ENCODE peak calls at places on chromosomes 7 and 10, in four cellular contexts. N, M, P and J are unnamed samples.

GRCh38 chr10:20372748-20373147 is 524.4 kb downstream of the NEBL start:
- DNase-seq in N (no peak), M (no peak), P (no peak), J (no peak)

GRCh38 chr10:72316748-72317435 is 37.8 kb downstream of the DNAJB12 start:
- DNase-seq in N (peak; percentile 54), M (no peak), P (peak; percentile 73), J (peak; percentile 71)

GRCh38 chr7:75993689-75994387 is 557 bp downstream of the TMEM120A start:
- DNase-seq in N (peak; percentile 56), M (peak; percentile 85), P (peak; percentile 90), J (peak; percentile 78)

GRCh38 chr7:44881066-44881600 is 4.2 kb downstream of the PURB start:
- DNase-seq in N (no peak), M (no peak), P (no peak), J (no peak)

GRCh38 chr7:33043875-33044718 is 18.5 kb downstream of the NT5C3A start:
- DNase-seq in N (peak; percentile 82), M (no peak), P (peak; percentile 93), J (no peak)

GRCh38 chr7:17774248-17774647 is 166.0 kb downstream of the SNX13 start:
- DNase-seq in N (peak; percentile 18), M (no peak), P (no peak), J (no peak)

GRCh38 chr10:64458341-64458740 is 937.1 kb downstream of the REEP3 start:
- DNase-seq in N (no peak), M (no peak), P (no peak), J (no peak)

GRCh38 chr10:99316374-99316773 is 12.8 kb upstream of the CNNM1 start:
- DNase-seq in N (no peak), M (no peak), P (no peak), J (no peak)

GRCh38 chr7:79298145-79298760 is 155.2 kb downstream of the MAGI2 start:
- DNase-seq in N (peak; percentile 68), M (no peak), P (peak; percentile 25), J (peak; percentile 29)

GRCh38 chr7:143003393-143004051 is 23.4 kb downstream of the OR9A2 start:
- DNase-seq in N (peak; percentile 53), M (no peak), P (peak; percentile 1), J (peak; percentile 77)

GRCh38 chr7:11130012-11130411 is 156.3 kb downstream of the PHF14 start:
- DNase-seq in N (no peak), M (no peak), P (no peak), J (no peak)

GRCh38 chr10:70331486-70332268 is 47.9 kb upstream of the NPFFR1 start:
- DNase-seq in N (peak; percentile 84), M (no peak), P (peak; percentile 84), J (peak; percentile 84)

GRCh38 chr10:58851606-58852005 is 324.8 kb upstream of the PHYHIPL start:
- DNase-seq in N (no peak), M (no peak), P (no peak), J (no peak)

GRCh38 chr7:102279537-102280400 is 6.9 kb upstream of the SH2B2 start:
- DNase-seq in N (peak; percentile 57), M (peak; percentile 84), P (peak; percentile 65), J (peak; percentile 87)

GRCh38 chr10:100730739-100731602 is 14.4 kb upstream of the PAX2 start:
- DNase-seq in N (peak; percentile 71), M (peak; percentile 57), P (peak; percentile 5), J (no peak)

GRCh38 chr7:37832194-37832593 is 16.2 kb upstream of the NME8 start:
- DNase-seq in N (peak; percentile 72), M (no peak), P (no peak), J (no peak)

GRCh38 chr7:129494041-129494440 is 8.3 kb upstream of the SMKR1 start:
- DNase-seq in N (no peak), M (no peak), P (no peak), J (no peak)

GRCh38 chr10:547591-548081 is 141.8 kb downstream of the DIP2C start:
- DNase-seq in N (no peak), M (no peak), P (no peak), J (no peak)

GRCh38 chr10:42755028-42755451 is 27.6 kb upstream of the BMS1 start:
- DNase-seq in N (no peak), M (peak; percentile 65), P (no peak), J (no peak)

GRCh38 chr10:96740579-96741281 is 20.4 kb upstream of the PIK3AP1 start:
- DNase-seq in N (no peak), M (no peak), P (no peak), J (no peak)

GRCh38 chr7:81618400-81619014 is 151.3 kb downstream of the HGF start:
- DNase-seq in N (peak; percentile 71), M (no peak), P (peak; percentile 11), J (no peak)

GRCh38 chr7:106623315-106623660 is 37.7 kb downstream of the CCDC71L start:
- DNase-seq in N (no peak), M (no peak), P (no peak), J (no peak)

GRCh38 chr10:29392376-29393021 is 103.6 kb downstream of the LYZL1 start:
- DNase-seq in N (peak; percentile 54), M (peak; percentile 69), P (peak; percentile 54), J (peak; percentile 52)

GRCh38 chr7:112648781-112649180 is 141.4 kb downstream of the TMEM168 start:
- DNase-seq in N (no peak), M (no peak), P (no peak), J (no peak)

GRCh38 chr10:80894339-80894791 is 356.7 kb downstream of the SH2D4B start:
- DNase-seq in N (no peak), M (no peak), P (no peak), J (no peak)

GRCh38 chr10:90845726-90846125 is 12.1 kb downstream of the HTR7 start:
- DNase-seq in N (no peak), M (no peak), P (no peak), J (no peak)

GRCh38 chr7:27110977-27111752 is 8.7 kb upstream of the HOXA2 start:
- DNase-seq in N (peak; percentile 73), M (no peak), P (no peak), J (no peak)

GRCh38 chr7:122884186-122884585 is 2.1 kb downstream of the CADPS2 start:
- DNase-seq in N (no peak), M (no peak), P (no peak), J (no peak)

GRCh38 chr10:104345941-104346340 is 7.7 kb upstream of the ITPRIP start:
- DNase-seq in N (no peak), M (no peak), P (no peak), J (no peak)

GRCh38 chr7:34066968-34067367 is 161.6 kb downstream of the BMPER start:
- DNase-seq in N (no peak), M (no peak), P (no peak), J (no peak)

GRCh38 chr10:3104251-3104918 is 37.0 kb downstream of the PFKP start:
- DNase-seq in N (no peak), M (no peak), P (no peak), J (no peak)

GRCh38 chr10:30160431-30160982 is 101.1 kb upstream of the JCAD start:
- DNase-seq in N (no peak), M (no peak), P (no peak), J (peak; percentile 32)

GRCh38 chr7:151756076-151756731 is 120.7 kb downstream of the PRKAG2 start:
- DNase-seq in N (no peak), M (no peak), P (no peak), J (peak; percentile 39)

GRCh38 chr10:6030940-6031339 is 31.2 kb downstream of the IL2RA start:
- DNase-seq in N (no peak), M (no peak), P (no peak), J (no peak)

GRCh38 chr10:11612004-11613001 is 853 bp upstream of the USP6NL start:
- DNase-seq in N (no peak), M (no peak), P (no peak), J (peak; percentile 86)

DNA sequence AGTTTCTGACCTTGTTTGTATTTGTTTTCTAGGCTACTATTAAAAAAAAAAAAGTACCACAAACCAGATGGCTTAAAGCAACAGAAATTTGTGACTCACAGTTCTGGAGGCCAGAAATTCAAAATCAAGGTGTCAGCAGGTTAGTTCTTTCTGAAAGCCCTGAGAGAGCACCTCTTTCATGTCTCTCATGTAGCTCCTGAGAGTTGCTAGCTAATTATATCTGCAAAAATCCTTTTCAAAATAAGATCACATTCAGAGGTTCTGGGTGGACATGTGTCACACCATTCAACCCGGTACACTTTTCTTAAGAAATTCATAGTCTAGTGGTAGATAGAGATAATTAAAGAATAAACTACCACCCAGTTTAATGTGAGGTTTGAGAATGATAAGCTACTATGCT is 888.6 kb downstream of the GRID1 start:
- DNase-seq in N (no peak), M (no peak), P (no peak), J (no peak)
- TF ChIP-seq KDM1A in N (no peak), M (no peak), P (no peak), J (no peak)

GRCh38 chr7:7720193-7720592 is 1.8 kb upstream of the RPA3 start:
- DNase-seq in N (no peak), M (no peak), P (no peak), J (no peak)
- TF ChIP-seq KDM1A in N (no peak), M (no peak), P (no peak), J (no peak)

GRCh38 chr7:141071855-141072547 is 1.9 kb upstream of the TMEM178B start:
- DNase-seq in N (no peak), M (peak; percentile 74), P (no peak), J (no peak)

GRCh38 chr7:141073641-141074161 is at the start of gene TMEM178B:
- DNase-seq in N (no peak), M (peak; percentile 83), P (no peak), J (no peak)

GRCh38 chr7:141074162-141074989 is 512 bp downstream of the TMEM178B start:
- DNase-seq in N (peak; percentile 31), M (peak; percentile 82), P (no peak), J (no peak)

GRCh38 chr7:141072548-141073172 is 1.2 kb upstream of the TMEM178B start:
- DNase-seq in N (peak; percentile 61), M (peak; percentile 71), P (no peak), J (no peak)

DNA sequence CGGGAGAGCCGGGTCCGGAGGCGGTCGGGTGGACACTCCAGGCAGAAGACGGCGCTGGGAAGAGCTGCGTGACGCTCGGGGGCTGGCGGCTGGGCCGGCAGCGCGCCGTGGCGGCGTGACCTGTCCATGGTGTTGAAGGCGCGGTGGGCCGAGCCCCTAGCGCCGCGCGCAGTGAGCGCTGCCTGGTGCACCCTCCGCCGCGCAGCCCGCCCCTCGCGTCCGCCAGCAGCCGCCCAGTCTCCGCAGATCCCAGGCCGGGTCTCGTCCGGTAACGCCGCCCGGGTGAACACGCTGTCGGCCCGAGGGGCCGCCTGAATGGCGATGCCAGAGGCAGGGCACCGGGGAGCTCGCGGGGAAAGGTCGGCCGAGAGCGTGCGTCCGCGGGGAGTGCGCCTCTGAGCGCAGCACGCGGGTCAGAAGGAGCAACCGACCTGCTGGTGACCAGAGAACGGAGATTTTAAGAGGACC is 657 bp upstream of the TMEM178B start:
- DNase-seq in N (peak; percentile 51), M (no peak), P (peak; percentile 3), J (no peak)
- TF ChIP-seq KDM1A in N (no peak), M (no peak), P (no peak), J (no peak)

DNA sequence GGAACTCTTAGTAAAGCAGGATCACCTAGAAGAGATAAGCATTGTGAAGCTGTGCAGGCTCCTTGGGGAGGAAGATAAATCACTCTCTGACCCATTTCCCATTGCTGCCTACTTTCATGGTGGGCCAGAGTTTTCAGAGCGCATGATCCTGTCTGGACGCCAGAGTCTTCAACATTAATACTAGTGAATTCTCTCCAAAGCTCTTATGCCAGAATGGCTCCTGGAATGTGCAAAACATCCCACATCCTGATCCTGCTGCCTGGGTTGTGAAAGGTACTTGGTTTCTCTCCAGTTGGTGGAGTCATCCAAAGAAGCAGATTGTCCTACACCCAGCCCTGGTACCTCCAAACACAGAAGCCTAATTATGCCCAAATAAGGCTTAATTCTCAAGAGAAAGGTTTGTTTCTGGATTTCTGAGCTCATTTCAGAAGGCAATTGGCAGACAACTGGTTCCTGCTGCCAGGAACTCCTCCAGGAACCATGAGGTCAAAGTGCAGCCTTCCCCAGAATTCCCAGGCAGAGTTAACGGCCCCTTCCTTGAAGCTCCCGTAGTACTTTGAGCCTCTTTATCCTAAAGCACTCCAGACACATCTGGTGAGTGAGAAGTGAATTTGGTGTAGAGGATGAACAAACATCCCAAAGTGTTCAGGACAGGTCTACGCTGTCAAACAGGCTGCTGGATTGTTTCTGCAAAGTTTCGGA is 495.2 kb downstream of the PLXNA4 start:
- DNase-seq in N (no peak), M (no peak), P (no peak), J (no peak)
- TF ChIP-seq KDM1A in N (no peak), M (no peak), P (no peak), J (no peak)